ENCODE peak calls at places on chromosomes 1 and 21, in six cellular contexts. One of them, this sample, is unnamed.
A peak's percentile ranks its signal among the peaks of the same experiment; 100 is the strongest.

GRCh38 chr1:162882248-162882666 is 21.3 kb upstream of the CCDC190 start:
- DNase-seq in breast epithelium: no peak
- DNase-seq in adrenal gland: peak; percentile 85
- DNase-seq in A673: no peak
- DNase-seq in left ventricle myocardium inferior: no peak
- DNase-seq in Peyer's patch: no peak
- DNase-seq in this sample: no peak

GRCh38 chr1:153617677-153618076 is 1.6 kb upstream of the S100A14 start:
- DNase-seq in breast epithelium: peak; percentile 66
- DNase-seq in adrenal gland: peak; percentile 89
- DNase-seq in A673: peak; percentile 66
- DNase-seq in left ventricle myocardium inferior: no peak
- DNase-seq in Peyer's patch: peak; percentile 94
- DNase-seq in this sample: peak; percentile 87

GRCh38 chr1:40797668-40798010 is 14.1 kb downstream of the KCNQ4 start:
- DNase-seq in breast epithelium: no peak
- DNase-seq in adrenal gland: no peak
- DNase-seq in A673: no peak
- DNase-seq in left ventricle myocardium inferior: no peak
- DNase-seq in Peyer's patch: no peak
- DNase-seq in this sample: no peak

GRCh38 chr1:65254320-65255087 is 54.8 kb upstream of the DNAJC6 start:
- DNase-seq in breast epithelium: peak; percentile 68
- DNase-seq in adrenal gland: peak; percentile 85
- DNase-seq in A673: peak; percentile 82
- DNase-seq in left ventricle myocardium inferior: peak; percentile 81
- DNase-seq in Peyer's patch: peak; percentile 92
- DNase-seq in this sample: peak; percentile 88

GRCh38 chr1:234250747-234251146 is 122.5 kb upstream of the COA6 start:
- DNase-seq in breast epithelium: no peak
- DNase-seq in adrenal gland: no peak
- DNase-seq in A673: peak; percentile 35
- DNase-seq in left ventricle myocardium inferior: no peak
- DNase-seq in Peyer's patch: no peak
- DNase-seq in this sample: no peak

GRCh38 chr1:121558514-121558913 is 373.7 kb downstream of the SRGAP2C start:
- DNase-seq in breast epithelium: no peak
- DNase-seq in adrenal gland: peak; percentile 60
- DNase-seq in A673: peak; percentile 67
- DNase-seq in left ventricle myocardium inferior: no peak
- DNase-seq in Peyer's patch: no peak
- DNase-seq in this sample: no peak

GRCh38 chr1:156499703-156500577 is 635 bp downstream of the MEF2D start:
- DNase-seq in breast epithelium: no peak
- DNase-seq in adrenal gland: peak; percentile 78
- DNase-seq in A673: peak; percentile 53
- DNase-seq in left ventricle myocardium inferior: peak; percentile 78
- DNase-seq in Peyer's patch: peak; percentile 74
- DNase-seq in this sample: peak; percentile 57

GRCh38 chr1:33615546-33615945 is 143.1 kb downstream of the ZSCAN20 start:
- DNase-seq in breast epithelium: no peak
- DNase-seq in adrenal gland: no peak
- DNase-seq in A673: no peak
- DNase-seq in left ventricle myocardium inferior: no peak
- DNase-seq in Peyer's patch: no peak
- DNase-seq in this sample: no peak

GRCh38 chr1:20413136-20413790 is 72.7 kb downstream of the CAMK2N1 start:
- DNase-seq in breast epithelium: no peak
- DNase-seq in adrenal gland: no peak
- DNase-seq in A673: no peak
- DNase-seq in left ventricle myocardium inferior: no peak
- DNase-seq in Peyer's patch: no peak
- DNase-seq in this sample: no peak

GRCh38 chr1:47232187-47232874 is at the start of gene TAL1:
- DNase-seq in breast epithelium: no peak
- DNase-seq in adrenal gland: no peak
- DNase-seq in A673: no peak
- DNase-seq in left ventricle myocardium inferior: no peak
- DNase-seq in Peyer's patch: no peak
- DNase-seq in this sample: no peak

GRCh38 chr1:7491089-7491817 is 279.8 kb upstream of the VAMP3 start:
- DNase-seq in breast epithelium: no peak
- DNase-seq in adrenal gland: peak; percentile 59
- DNase-seq in A673: peak; percentile 82
- DNase-seq in left ventricle myocardium inferior: no peak
- DNase-seq in Peyer's patch: peak; percentile 54
- DNase-seq in this sample: no peak

GRCh38 chr1:109989656-109990653 is 5.4 kb downstream of the AHCYL1 start:
- DNase-seq in breast epithelium: no peak
- DNase-seq in adrenal gland: no peak
- DNase-seq in A673: no peak
- DNase-seq in left ventricle myocardium inferior: no peak
- DNase-seq in Peyer's patch: no peak
- DNase-seq in this sample: no peak

GRCh38 chr1:110872745-110873435 is at the start of gene CD53:
- DNase-seq in breast epithelium: no peak
- DNase-seq in adrenal gland: peak; percentile 54
- DNase-seq in A673: peak; percentile 13
- DNase-seq in left ventricle myocardium inferior: no peak
- DNase-seq in Peyer's patch: peak; percentile 85
- DNase-seq in this sample: no peak

GRCh38 chr1:86933562-86934377 is 19.3 kb downstream of the HS2ST1 start:
- DNase-seq in breast epithelium: no peak
- DNase-seq in adrenal gland: no peak
- DNase-seq in A673: no peak
- DNase-seq in left ventricle myocardium inferior: no peak
- DNase-seq in Peyer's patch: no peak
- DNase-seq in this sample: no peak

GRCh38 chr1:56481140-56481694 is 98.1 kb downstream of the PLPP3 start:
- DNase-seq in breast epithelium: no peak
- DNase-seq in adrenal gland: no peak
- DNase-seq in A673: no peak
- DNase-seq in left ventricle myocardium inferior: no peak
- DNase-seq in Peyer's patch: no peak
- DNase-seq in this sample: no peak

GRCh38 chr1:105137543-105138444 is 1388.1 kb downstream of the AMY1C start:
- DNase-seq in breast epithelium: no peak
- DNase-seq in adrenal gland: no peak
- DNase-seq in A673: peak; percentile 42
- DNase-seq in left ventricle myocardium inferior: no peak
- DNase-seq in Peyer's patch: no peak
- DNase-seq in this sample: no peak

GRCh38 chr1:57331620-57332019 is 92.2 kb downstream of the DAB1 start:
- DNase-seq in breast epithelium: no peak
- DNase-seq in adrenal gland: no peak
- DNase-seq in A673: no peak
- DNase-seq in left ventricle myocardium inferior: no peak
- DNase-seq in Peyer's patch: no peak
- DNase-seq in this sample: no peak

GRCh38 chr1:184479435-184480202 is 92.8 kb downstream of the C1orf21 start:
- DNase-seq in breast epithelium: no peak
- DNase-seq in adrenal gland: no peak
- DNase-seq in A673: no peak
- DNase-seq in left ventricle myocardium inferior: no peak
- DNase-seq in Peyer's patch: peak; percentile 69
- DNase-seq in this sample: no peak

GRCh38 chr21:27339902-27340301 is 373.0 kb upstream of the ADAMTS5 start:
- DNase-seq in breast epithelium: no peak
- DNase-seq in adrenal gland: no peak
- DNase-seq in A673: no peak
- DNase-seq in left ventricle myocardium inferior: no peak
- DNase-seq in Peyer's patch: no peak
- DNase-seq in this sample: no peak

GRCh38 chr1:224623743-224624333 is 7.7 kb downstream of the CNIH3 start:
- DNase-seq in breast epithelium: no peak
- DNase-seq in adrenal gland: no peak
- DNase-seq in A673: no peak
- DNase-seq in left ventricle myocardium inferior: no peak
- DNase-seq in Peyer's patch: peak; percentile 86
- DNase-seq in this sample: no peak

GRCh38 chr1:59070607-59071006 is 226.3 kb upstream of the FGGY start:
- DNase-seq in breast epithelium: no peak
- DNase-seq in adrenal gland: no peak
- DNase-seq in A673: no peak
- DNase-seq in left ventricle myocardium inferior: no peak
- DNase-seq in Peyer's patch: no peak
- DNase-seq in this sample: no peak

GRCh38 chr1:79124756-79125155 is 118.2 kb upstream of the ADGRL4 start:
- DNase-seq in breast epithelium: no peak
- DNase-seq in adrenal gland: no peak
- DNase-seq in A673: no peak
- DNase-seq in left ventricle myocardium inferior: no peak
- DNase-seq in Peyer's patch: no peak
- DNase-seq in this sample: no peak

GRCh38 chr1:151839457-151840409 is at the start of gene C2CD4D:
- DNase-seq in breast epithelium: peak; percentile 88
- DNase-seq in adrenal gland: peak; percentile 65
- DNase-seq in A673: no peak
- DNase-seq in left ventricle myocardium inferior: peak; percentile 48
- DNase-seq in Peyer's patch: peak; percentile 82
- DNase-seq in this sample: no peak

GRCh38 chr1:244603498-244603897 is 49.4 kb upstream of the DESI2 start:
- DNase-seq in breast epithelium: no peak
- DNase-seq in adrenal gland: no peak
- DNase-seq in A673: peak; percentile 44
- DNase-seq in left ventricle myocardium inferior: no peak
- DNase-seq in Peyer's patch: no peak
- DNase-seq in this sample: no peak

GRCh38 chr1:158251160-158251559 is 3.1 kb upstream of the CD1A start:
- DNase-seq in breast epithelium: no peak
- DNase-seq in adrenal gland: no peak
- DNase-seq in A673: no peak
- DNase-seq in left ventricle myocardium inferior: no peak
- DNase-seq in Peyer's patch: no peak
- DNase-seq in this sample: no peak

GRCh38 chr1:33132549-33132948 is 49.3 kb downstream of the TRIM62 start:
- DNase-seq in breast epithelium: no peak
- DNase-seq in adrenal gland: peak; percentile 25
- DNase-seq in A673: no peak
- DNase-seq in left ventricle myocardium inferior: no peak
- DNase-seq in Peyer's patch: no peak
- DNase-seq in this sample: no peak

GRCh38 chr1:170671629-170671963 is 7.7 kb downstream of the PRRX1 start:
- DNase-seq in breast epithelium: no peak
- DNase-seq in adrenal gland: no peak
- DNase-seq in A673: no peak
- DNase-seq in left ventricle myocardium inferior: no peak
- DNase-seq in Peyer's patch: no peak
- DNase-seq in this sample: no peak

GRCh38 chr21:28294046-28294445 is 698.6 kb downstream of the LTN1 start:
- DNase-seq in breast epithelium: no peak
- DNase-seq in adrenal gland: no peak
- DNase-seq in A673: no peak
- DNase-seq in left ventricle myocardium inferior: no peak
- DNase-seq in Peyer's patch: no peak
- DNase-seq in this sample: no peak

GRCh38 chr1:1228187-1228586 is 3.6 kb downstream of the SDF4 start:
- DNase-seq in breast epithelium: no peak
- DNase-seq in adrenal gland: no peak
- DNase-seq in A673: no peak
- DNase-seq in left ventricle myocardium inferior: no peak
- DNase-seq in Peyer's patch: no peak
- DNase-seq in this sample: no peak

GRCh38 chr21:43708745-43709381 is 10.1 kb upstream of the PDXK start:
- DNase-seq in breast epithelium: no peak
- DNase-seq in adrenal gland: no peak
- DNase-seq in A673: no peak
- DNase-seq in left ventricle myocardium inferior: no peak
- DNase-seq in Peyer's patch: no peak
- DNase-seq in this sample: no peak

GRCh38 chr1:30719406-30720270 is 3.7 kb downstream of the MATN1 start:
- DNase-seq in breast epithelium: no peak
- DNase-seq in adrenal gland: no peak
- DNase-seq in A673: no peak
- DNase-seq in left ventricle myocardium inferior: no peak
- DNase-seq in Peyer's patch: no peak
- DNase-seq in this sample: peak; percentile 55

GRCh38 chr1:219296430-219296850 is 122.8 kb downstream of the LYPLAL1 start:
- DNase-seq in breast epithelium: no peak
- DNase-seq in adrenal gland: no peak
- DNase-seq in A673: no peak
- DNase-seq in left ventricle myocardium inferior: no peak
- DNase-seq in Peyer's patch: no peak
- DNase-seq in this sample: no peak

GRCh38 chr1:115456441-115456961 is 118.5 kb upstream of the NGF start:
- DNase-seq in breast epithelium: no peak
- DNase-seq in adrenal gland: no peak
- DNase-seq in A673: no peak
- DNase-seq in left ventricle myocardium inferior: no peak
- DNase-seq in Peyer's patch: no peak
- DNase-seq in this sample: no peak

GRCh38 chr1:99539131-99539530 is 106.8 kb upstream of the PALMD start:
- DNase-seq in breast epithelium: no peak
- DNase-seq in adrenal gland: no peak
- DNase-seq in A673: no peak
- DNase-seq in left ventricle myocardium inferior: no peak
- DNase-seq in Peyer's patch: no peak
- DNase-seq in this sample: no peak
- H3K27ac ChIP-seq in breast epithelium: no peak overlapping the region
- H3K27ac ChIP-seq in adrenal gland: no peak overlapping the region
- H3K27ac ChIP-seq in A673: no peak overlapping the region
- H3K27ac ChIP-seq in left ventricle myocardium inferior: peak overlapping the region; percentile 18
- H3K27ac ChIP-seq in Peyer's patch: no peak overlapping the region
- H3K27ac ChIP-seq in this sample: peak overlapping the region; percentile 32

GRCh38 chr1:63877816-63878215 is 104.0 kb downstream of the ROR1 start:
- DNase-seq in breast epithelium: no peak
- DNase-seq in adrenal gland: no peak
- DNase-seq in A673: no peak
- DNase-seq in left ventricle myocardium inferior: no peak
- DNase-seq in Peyer's patch: no peak
- DNase-seq in this sample: no peak
- H3K4me1 ChIP-seq in breast epithelium: no peaks in the 10 kb centered on the region
- H3K4me1 ChIP-seq in adrenal gland: peaks cover 6% of the 10 kb centered on the region
- H3K4me1 ChIP-seq in A673: peaks cover 5% of the 10 kb centered on the region
- H3K4me1 ChIP-seq in left ventricle myocardium inferior: peaks cover 56% of the 10 kb centered on the region
- H3K4me1 ChIP-seq in Peyer's patch: no peaks in the 10 kb centered on the region
- H3K4me1 ChIP-seq in this sample: no peaks in the 10 kb centered on the region

GRCh38 chr1:227369102-227369760 is 50.9 kb upstream of the CDC42BPA start:
- DNase-seq in breast epithelium: no peak
- DNase-seq in adrenal gland: no peak
- DNase-seq in A673: no peak
- DNase-seq in left ventricle myocardium inferior: no peak
- DNase-seq in Peyer's patch: no peak
- DNase-seq in this sample: no peak
- H3K4me3 ChIP-seq in breast epithelium: no peak overlapping the region
- H3K4me3 ChIP-seq in adrenal gland: no peak overlapping the region
- H3K4me3 ChIP-seq in A673: no peak overlapping the region
- H3K4me3 ChIP-seq in left ventricle myocardium inferior: no peak overlapping the region
- H3K4me3 ChIP-seq in Peyer's patch: no peak overlapping the region
- H3K4me3 ChIP-seq in this sample: no peak overlapping the region

DNA sequence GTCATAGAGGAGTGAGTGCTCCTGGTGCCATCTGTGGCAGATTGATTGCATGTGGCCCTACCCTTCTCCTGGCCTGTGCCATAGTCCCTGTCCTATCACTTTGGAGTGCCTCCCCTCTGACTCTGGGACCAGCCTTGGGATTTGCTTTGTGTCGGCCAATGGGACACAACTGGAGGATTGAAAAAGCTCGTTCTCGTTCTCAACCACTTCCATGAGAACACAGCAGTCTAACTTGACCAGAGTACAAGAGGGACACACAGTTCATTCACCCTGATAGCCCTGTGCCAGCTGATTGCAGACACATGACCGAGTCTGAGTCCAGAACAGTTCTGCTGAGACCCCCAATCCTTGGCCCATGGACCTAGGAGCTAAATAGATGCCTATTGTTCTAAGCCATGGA is 47.8 kb downstream of the C1orf198 start:
- DNase-seq in breast epithelium: no peak
- DNase-seq in adrenal gland: no peak
- DNase-seq in A673: no peak
- DNase-seq in left ventricle myocardium inferior: no peak
- DNase-seq in Peyer's patch: no peak
- DNase-seq in this sample: no peak
- H3K27ac ChIP-seq in breast epithelium: no peak overlapping the region
- H3K27ac ChIP-seq in adrenal gland: no peak overlapping the region
- H3K27ac ChIP-seq in A673: no peak overlapping the region
- H3K27ac ChIP-seq in left ventricle myocardium inferior: peak overlapping the region; percentile 91
- H3K27ac ChIP-seq in Peyer's patch: no peak overlapping the region
- H3K27ac ChIP-seq in this sample: no peak overlapping the region

This sample was measured in right lobe of liver.